ENCODE peak calls at places on chromosomes 2 and 18, in five cellular contexts. D is prostate gland, A is HepG2, M is HCT116, O is GM23338. U is an unnamed sample.

GRCh38 chr2:121825003-121825950 is 69.8 kb downstream of the TSN start:
- DNase-seq in D (no peak), A (no peak), M (no peak), O (peak; percentile 44), U (no peak)

GRCh38 chr2:16553222-16553621 is 112.4 kb downstream of the CYRIA start:
- DNase-seq in D (peak; percentile 21), A (peak; percentile 40), M (peak; percentile 32), O (peak; percentile 77), U (no peak)

GRCh38 chr2:19359021-19359357 is 566 bp upstream of the OSR1 start:
- DNase-seq in D (no peak), A (no peak), M (no peak), O (no peak), U (no peak)

GRCh38 chr2:199830531-199830930 is 20.5 kb downstream of the FTCDNL1 start:
- DNase-seq in D (no peak), A (no peak), M (no peak), O (no peak), U (no peak)

GRCh38 chr2:238727585-238728321 is 120.1 kb upstream of the TWIST2 start:
- DNase-seq in D (no peak), A (no peak), M (no peak), O (no peak), U (no peak)

GRCh38 chr2:222364280-222364895 is 60.0 kb upstream of the SGPP2 start:
- DNase-seq in D (no peak), A (no peak), M (no peak), O (no peak), U (no peak)

GRCh38 chr2:33498291-33498956 is 22.0 kb downstream of the RASGRP3 start:
- DNase-seq in D (no peak), A (no peak), M (no peak), O (no peak), U (no peak)

GRCh38 chr2:27907547-27907946 is 17.0 kb downstream of the BABAM2 start:
- DNase-seq in D (no peak), A (no peak), M (no peak), O (no peak), U (no peak)

GRCh38 chr18:47582055-47582454 is 330.6 kb upstream of the SKOR2 start:
- DNase-seq in D (no peak), A (no peak), M (no peak), O (no peak), U (no peak)

GRCh38 chr18:47587587-47587986 is 336.1 kb upstream of the SKOR2 start:
- DNase-seq in D (peak; percentile 39), A (no peak), M (no peak), O (no peak), U (no peak)

GRCh38 chr18:47585136-47585535 is 333.7 kb upstream of the SKOR2 start:
- DNase-seq in D (no peak), A (no peak), M (no peak), O (no peak), U (no peak)

GRCh38 chr18:47586418-47586817 is 335.0 kb upstream of the SKOR2 start:
- DNase-seq in D (no peak), A (no peak), M (no peak), O (no peak), U (no peak)

DNA sequence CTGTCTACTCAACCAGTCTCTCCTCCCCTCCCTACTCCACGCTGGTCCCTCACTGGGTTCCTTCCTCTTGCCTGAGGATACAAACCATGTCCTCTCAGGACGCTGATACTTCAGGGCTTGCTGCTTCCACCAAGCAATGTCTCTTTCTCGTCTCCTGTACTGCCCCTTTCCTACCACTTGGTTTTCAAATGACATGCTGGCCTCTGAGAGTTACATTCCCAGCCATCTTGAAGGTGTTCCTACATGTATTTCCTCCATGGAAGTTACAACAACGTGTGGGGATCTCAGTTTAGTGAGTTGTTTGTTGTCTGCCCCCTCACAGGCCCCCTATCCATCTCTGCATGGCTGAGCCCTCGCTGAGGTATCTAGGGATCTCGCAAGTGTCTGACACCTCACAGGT is 334.5 kb upstream of the SKOR2 start:
- DNase-seq in D (no peak), A (no peak), M (no peak), O (peak; percentile 32), U (no peak)
- H3K27me3 ChIP-seq in D (no peaks in the 10 kb centered on the region), A (peaks cover 14% of the 10 kb centered on the region), M (peaks cover 11% of the 10 kb centered on the region), O (no peaks in the 10 kb centered on the region), U (no peaks in the 10 kb centered on the region)

DNA sequence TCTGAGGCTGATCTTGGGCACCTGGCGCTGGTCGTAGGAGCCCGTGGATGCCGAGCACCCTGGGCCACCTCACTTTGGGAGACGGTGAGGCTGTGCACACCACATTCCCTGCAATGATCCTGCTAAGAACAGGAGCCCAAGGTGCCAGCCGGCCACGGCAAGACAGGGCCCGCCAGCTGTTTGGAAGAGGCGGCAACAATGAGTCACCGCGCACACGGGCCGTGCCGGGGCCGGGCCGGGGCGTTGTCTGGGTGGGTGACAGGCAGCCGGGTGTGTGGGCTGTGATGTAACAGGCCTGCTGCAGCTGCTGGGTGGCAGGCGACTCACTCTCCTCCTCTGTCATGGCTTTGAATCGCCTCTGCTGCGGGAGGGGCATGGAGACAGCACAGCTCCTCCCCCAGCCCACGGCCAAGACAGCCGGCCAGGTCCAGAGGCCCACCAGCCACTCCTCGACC is 49.7 kb upstream of the ODC1 start:
- DNase-seq in D (peak; percentile 76), A (peak; percentile 52), M (peak; percentile 49), O (no peak), U (no peak)
- TF ChIP-seq POLR2AphosphoS5 in D (peak; percentile 76), A (no peak), M (peak; percentile 53), O (no peak), U (no peak)

GRCh38 chr2:176091329-176092258 is 927 bp upstream of the HOXD13 start:
- DNase-seq in D (no peak), A (no peak), M (no peak), O (peak; percentile 45), U (no peak)
- H3K27me3 ChIP-seq in D (peaks cover 19% of the 10 kb centered on the region), A (peaks cover 93% of the 10 kb centered on the region), M (no peaks in the 10 kb centered on the region), O (peaks cover 99% of the 10 kb centered on the region), U (peaks cover 93% of the 10 kb centered on the region)

DNA sequence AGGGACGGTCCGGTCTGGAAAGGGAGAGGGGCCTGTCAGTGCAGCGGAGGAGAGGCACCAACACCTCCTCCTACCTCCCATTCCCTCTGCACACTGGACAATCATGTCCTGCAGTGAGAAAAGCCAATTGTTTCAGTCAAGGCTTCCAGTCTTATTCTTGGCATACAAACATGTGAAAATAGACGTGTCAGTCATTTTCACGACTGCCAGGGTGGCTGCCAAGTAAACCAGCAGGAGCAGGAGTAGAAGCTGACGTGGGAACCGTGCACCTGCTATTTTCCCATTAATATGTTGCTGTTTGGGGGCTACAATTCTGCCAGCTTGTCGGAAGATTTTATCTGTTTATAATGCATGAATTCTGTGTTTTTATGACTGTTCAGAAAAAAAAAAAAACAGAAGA is 202.3 kb downstream of the SPP2 start:
- DNase-seq in D (peak; percentile 33), A (no peak), M (no peak), O (no peak), U (no peak)
- TF ChIP-seq POLR2AphosphoS5 in D (no peak), A (no peak), M (no peak), O (no peak), U (no peak)

GRCh38 chr18:5142131-5142530 is 54.9 kb downstream of the AKAIN1 start:
- DNase-seq in D (no peak), A (no peak), M (no peak), O (no peak), U (no peak)
- H3K27me3 ChIP-seq in D (no peaks in the 10 kb centered on the region), A (no peaks in the 10 kb centered on the region), M (no peaks in the 10 kb centered on the region), O (no peaks in the 10 kb centered on the region), U (no peaks in the 10 kb centered on the region)

GRCh38 chr2:43358688-43359201 is 132.3 kb upstream of the ZFP36L2 start:
- DNase-seq in D (no peak), A (peak; percentile 32), M (no peak), O (no peak), U (no peak)
- TF ChIP-seq POLR2AphosphoS5 in D (no peak), A (no peak), M (no peak), O (no peak), U (no peak)

GRCh38 chr2:70766357-70767093 is 1.5 kb downstream of the ADD2 start:
- DNase-seq in D (no peak), A (no peak), M (no peak), O (no peak), U (no peak)

GRCh38 chr2:70767094-70767698 is 804 bp downstream of the ADD2 start:
- DNase-seq in D (no peak), A (no peak), M (no peak), O (peak; percentile 82), U (peak; percentile 84)

GRCh38 chr2:70767699-70768584 is at the start of gene ADD2:
- DNase-seq in D (no peak), A (no peak), M (no peak), O (peak; percentile 83), U (no peak)

GRCh38 chr2:70768585-70769085 is 635 bp upstream of the ADD2 start:
- DNase-seq in D (no peak), A (no peak), M (no peak), O (peak; percentile 32), U (no peak)

DNA sequence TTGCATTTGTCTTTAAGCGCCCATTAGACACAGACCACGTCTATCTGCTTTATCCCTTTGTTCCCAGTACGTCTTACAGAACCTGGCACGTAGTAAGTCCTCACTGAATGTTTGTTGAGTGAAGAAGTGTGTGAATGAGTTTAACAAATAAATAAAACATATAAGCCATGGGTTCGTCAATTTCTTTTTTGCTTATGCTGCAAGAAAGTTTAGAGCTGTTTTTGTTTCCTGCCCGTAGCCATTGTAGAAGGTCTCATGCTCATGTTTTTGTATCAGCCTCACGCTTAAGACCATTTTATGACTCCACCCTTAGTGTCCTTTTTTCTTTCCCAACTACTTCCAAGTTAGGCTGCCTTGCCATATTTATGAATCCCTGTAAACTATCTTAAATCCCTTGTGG is 2.5 kb downstream of the ADD2 start:
- DNase-seq in D (no peak), A (no peak), M (no peak), O (no peak), U (no peak)
- H3K27me3 ChIP-seq in D (peaks cover 20% of the 10 kb centered on the region), A (peaks cover 53% of the 10 kb centered on the region), M (no peaks in the 10 kb centered on the region), O (no peaks in the 10 kb centered on the region), U (no peaks in the 10 kb centered on the region)